ENCODE peak calls at places on chromosomes 13 and 19, in four cellular contexts. K is lung, P is neural crest cell, Z is ovary. F is an unnamed sample.
A peak's percentile ranks its signal among the peaks of the same experiment; 100 is the strongest.

GRCh38 chr13:30129411-30129810 is 177.9 kb downstream of the KATNAL1 start:
- DNase-seq in K (no peak), P (no peak), Z (no peak), F (no peak)

GRCh38 chr13:100291626-100292025 is 202.7 kb downstream of the PCCA start:
- DNase-seq in K (no peak), P (no peak), Z (no peak), F (no peak)

GRCh38 chr19:6751189-6751588 is 11.7 kb downstream of the TRIP10 start:
- DNase-seq in K (no peak), P (no peak), Z (no peak), F (no peak)

GRCh38 chr13:97067342-97067895 is 73.1 kb upstream of the OXGR1 start:
- DNase-seq in K (no peak), P (no peak), Z (no peak), F (no peak)

GRCh38 chr13:73072501-73072900 is 13.7 kb downstream of the KLF5 start:
- DNase-seq in K (no peak), P (no peak), Z (no peak), F (no peak)

GRCh38 chr13:50167224-50167947 is 152.1 kb downstream of the KCNRG start:
- DNase-seq in K (no peak), P (no peak), Z (no peak), F (peak; percentile 29)

GRCh38 chr13:85093808-85094207 is 705.4 kb downstream of the SLITRK6 start:
- DNase-seq in K (no peak), P (no peak), Z (no peak), F (no peak)

GRCh38 chr19:956747-957451 is 27.2 kb upstream of the WDR18 start:
- DNase-seq in K (no peak), P (no peak), Z (no peak), F (no peak)

GRCh38 chr19:41064974-41065569 is 23.2 kb upstream of the CYP2A13 start:
- DNase-seq in K (no peak), P (no peak), Z (no peak), F (no peak)

GRCh38 chr19:46299004-46299509 is 2.2 kb downstream of the HIF3A start:
- DNase-seq in K (peak; percentile 96), P (no peak), Z (peak; percentile 99), F (no peak)

DNA sequence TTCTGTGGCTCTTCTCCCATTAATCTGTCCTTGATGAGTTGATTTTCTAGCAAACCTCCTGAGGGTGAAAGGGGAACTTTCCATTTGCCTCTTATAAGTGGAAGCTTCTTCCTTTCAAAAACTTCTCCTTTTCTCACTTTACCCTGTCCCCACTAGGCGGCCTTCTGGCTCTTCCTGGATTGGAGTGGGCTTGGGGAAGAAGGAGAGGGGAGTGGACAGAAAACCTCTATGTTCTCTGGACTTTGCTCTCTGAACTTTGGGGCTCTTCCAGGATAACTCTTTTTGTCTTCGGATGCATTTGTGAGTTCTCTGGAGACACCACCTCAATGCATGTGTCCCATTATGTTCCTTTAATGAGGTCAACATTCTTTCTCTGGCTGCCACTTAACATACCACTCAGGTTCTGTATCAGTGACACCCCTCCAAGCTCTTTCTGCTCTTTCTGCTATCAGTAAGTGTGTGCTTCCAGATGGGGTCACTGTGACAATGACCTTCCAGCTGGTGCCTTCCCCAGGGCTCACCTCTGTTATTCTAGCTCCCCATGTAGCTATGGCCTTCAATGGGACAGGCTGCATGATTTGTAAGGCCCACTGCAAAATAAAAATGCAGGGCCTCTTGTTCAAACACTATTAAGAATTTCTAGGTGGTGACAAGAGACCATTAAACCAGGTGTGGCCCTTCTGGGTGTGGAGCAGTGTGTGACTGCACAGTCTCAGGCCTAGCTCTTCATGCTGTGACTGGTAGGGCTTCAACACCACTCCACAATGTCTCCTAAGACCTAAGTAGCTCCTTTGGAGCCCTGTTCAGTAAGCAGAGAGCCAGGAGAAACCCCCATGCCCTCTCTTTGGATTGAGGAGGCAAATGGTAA is 389.2 kb downstream of the EFNB2 start:
- DNase-seq in K (peak; percentile 32), P (no peak), Z (no peak), F (no peak)
- TF ChIP-seq CTCF in K (no peak), P (peak; percentile 36), Z (no peak), F (no peak)

GRCh38 chr13:45683701-45684100 is 18.4 kb upstream of the CBY2 start:
- DNase-seq in K (no peak), P (no peak), Z (no peak), F (no peak)
- TF ChIP-seq CTCF in K (no peak), P (peak; percentile 32), Z (no peak), F (no peak)

GRCh38 chr19:35744688-35745327 is 410 bp downstream of the U2AF1L4 start:
- DNase-seq in K (peak; percentile 98), P (peak; percentile 89), Z (peak; percentile 94), F (peak; percentile 83)
- TF ChIP-seq CTCF in K (peak; percentile 20), P (peak; percentile 55), Z (peak; percentile 49), F (peak; percentile 14)

DNA sequence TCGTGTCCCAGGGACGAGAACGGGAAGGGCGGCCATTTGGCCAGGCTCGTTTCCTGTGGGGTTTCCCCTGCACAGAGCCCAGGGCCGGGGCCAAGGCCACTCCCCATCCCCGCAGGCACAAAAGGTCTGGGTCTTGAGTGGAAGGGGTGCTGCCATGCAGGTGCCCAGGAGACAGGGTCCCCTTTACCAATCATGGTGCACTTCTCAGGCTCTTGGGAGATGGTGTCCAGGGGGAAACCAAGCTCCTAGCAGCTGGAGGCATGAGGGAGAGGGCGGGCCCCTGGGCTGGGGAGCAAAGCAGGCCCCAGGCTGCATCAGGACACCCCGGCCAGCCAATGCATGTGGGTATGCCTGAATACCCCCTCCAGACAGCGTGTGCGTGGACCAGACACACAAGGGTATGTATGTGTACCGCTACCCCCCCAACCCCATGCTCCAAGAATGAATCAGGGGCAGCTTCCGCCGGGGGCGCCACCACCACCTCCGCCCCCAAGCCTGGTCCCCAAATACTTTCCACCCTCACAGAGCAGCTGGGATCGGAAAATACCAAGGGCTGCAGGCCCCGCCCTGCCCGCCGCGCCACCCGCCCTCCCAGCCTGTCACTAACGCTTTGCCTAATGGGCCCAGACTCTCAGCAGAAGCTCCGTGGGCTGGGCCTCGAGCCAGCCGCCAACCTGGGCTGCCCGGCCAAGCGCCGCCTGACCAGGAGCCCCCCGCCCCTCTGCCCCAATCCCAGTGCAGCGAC is 37.6 kb upstream of the NANOS3 start:
- DNase-seq in K (peak; percentile 90), P (no peak), Z (peak; percentile 57), F (peak; percentile 91)
- TF ChIP-seq CTCF in K (no peak), P (no peak), Z (no peak), F (no peak)